ENCODE peak calls at places on chromosomes 11 and 22, in six cellular contexts. One of them, this sample, is unnamed.

GRCh38 chr11:101866619-101867491 is 48.0 kb upstream of the CEP126 start:
- DNase-seq in astrocyte of the spinal cord: peak; percentile 28
- DNase-seq in mucosa of descending colon: no peak
- DNase-seq in adrenal gland: no peak
- DNase-seq in GM12878: no peak
- DNase-seq in brain microvascular endothelial cell: peak; percentile 27
- DNase-seq in this sample: peak; percentile 70

GRCh38 chr11:2092956-2093412 is 46.2 kb downstream of the IGF2 start:
- DNase-seq in astrocyte of the spinal cord: peak; percentile 79
- DNase-seq in mucosa of descending colon: peak; percentile 73
- DNase-seq in adrenal gland: no peak
- DNase-seq in GM12878: no peak
- DNase-seq in brain microvascular endothelial cell: peak; percentile 22
- DNase-seq in this sample: no peak

GRCh38 chr11:69099193-69099592 is 50.5 kb downstream of the TPCN2 start:
- DNase-seq in astrocyte of the spinal cord: no peak
- DNase-seq in mucosa of descending colon: peak; percentile 52
- DNase-seq in adrenal gland: no peak
- DNase-seq in GM12878: no peak
- DNase-seq in brain microvascular endothelial cell: no peak
- DNase-seq in this sample: no peak

GRCh38 chr22:49211176-49211575 is 616.5 kb downstream of the BRD1 start:
- DNase-seq in astrocyte of the spinal cord: no peak
- DNase-seq in mucosa of descending colon: no peak
- DNase-seq in adrenal gland: peak; percentile 2
- DNase-seq in GM12878: no peak
- DNase-seq in brain microvascular endothelial cell: no peak
- DNase-seq in this sample: no peak

GRCh38 chr22:32842486-32842885 is 41.0 kb downstream of the TIMP3 start:
- DNase-seq in astrocyte of the spinal cord: no peak
- DNase-seq in mucosa of descending colon: no peak
- DNase-seq in adrenal gland: no peak
- DNase-seq in GM12878: no peak
- DNase-seq in brain microvascular endothelial cell: no peak
- DNase-seq in this sample: no peak

GRCh38 chr11:74417379-74417804 is 19.2 kb upstream of the PGM2L1 start:
- DNase-seq in astrocyte of the spinal cord: peak; percentile 90
- DNase-seq in mucosa of descending colon: no peak
- DNase-seq in adrenal gland: no peak
- DNase-seq in GM12878: no peak
- DNase-seq in brain microvascular endothelial cell: no peak
- DNase-seq in this sample: no peak

GRCh38 chr22:19398206-19398605 is 33.3 kb downstream of the HIRA start:
- DNase-seq in astrocyte of the spinal cord: no peak
- DNase-seq in mucosa of descending colon: peak; percentile 10
- DNase-seq in adrenal gland: no peak
- DNase-seq in GM12878: no peak
- DNase-seq in brain microvascular endothelial cell: no peak
- DNase-seq in this sample: peak; percentile 14

GRCh38 chr22:42076764-42077485 is 2.6 kb upstream of the SMDT1 start:
- DNase-seq in astrocyte of the spinal cord: no peak
- DNase-seq in mucosa of descending colon: no peak
- DNase-seq in adrenal gland: peak; percentile 21
- DNase-seq in GM12878: no peak
- DNase-seq in brain microvascular endothelial cell: no peak
- DNase-seq in this sample: no peak

GRCh38 chr22:35452810-35453743 is 53.1 kb downstream of the MCM5 start:
- DNase-seq in astrocyte of the spinal cord: no peak
- DNase-seq in mucosa of descending colon: no peak
- DNase-seq in adrenal gland: no peak
- DNase-seq in GM12878: no peak
- DNase-seq in brain microvascular endothelial cell: no peak
- DNase-seq in this sample: no peak

GRCh38 chr11:47533690-47534135 is 19.2 kb downstream of the CELF1 start:
- DNase-seq in astrocyte of the spinal cord: peak; percentile 64
- DNase-seq in mucosa of descending colon: no peak
- DNase-seq in adrenal gland: no peak
- DNase-seq in GM12878: no peak
- DNase-seq in brain microvascular endothelial cell: no peak
- DNase-seq in this sample: no peak

GRCh38 chr11:47415949-47416472 is 7.6 kb downstream of the SLC39A13 start:
- DNase-seq in astrocyte of the spinal cord: peak; percentile 94
- DNase-seq in mucosa of descending colon: peak; percentile 70
- DNase-seq in adrenal gland: no peak
- DNase-seq in GM12878: no peak
- DNase-seq in brain microvascular endothelial cell: peak; percentile 89
- DNase-seq in this sample: peak; percentile 98

GRCh38 chr11:124716596-124716995 is 23.1 kb upstream of the NRGN start:
- DNase-seq in astrocyte of the spinal cord: peak; percentile 20
- DNase-seq in mucosa of descending colon: no peak
- DNase-seq in adrenal gland: no peak
- DNase-seq in GM12878: no peak
- DNase-seq in brain microvascular endothelial cell: no peak
- DNase-seq in this sample: no peak

GRCh38 chr11:11345099-11345498 is 8.0 kb downstream of the CSNK2A3 start:
- DNase-seq in astrocyte of the spinal cord: no peak
- DNase-seq in mucosa of descending colon: no peak
- DNase-seq in adrenal gland: no peak
- DNase-seq in GM12878: no peak
- DNase-seq in brain microvascular endothelial cell: no peak
- DNase-seq in this sample: no peak

GRCh38 chr11:2313051-2313951 is 11.5 kb downstream of the TSPAN32 start:
- DNase-seq in astrocyte of the spinal cord: no peak
- DNase-seq in mucosa of descending colon: no peak
- DNase-seq in adrenal gland: no peak
- DNase-seq in GM12878: no peak
- DNase-seq in brain microvascular endothelial cell: no peak
- DNase-seq in this sample: no peak

GRCh38 chr11:47270331-47271271 is 668 bp downstream of the MADD start:
- DNase-seq in astrocyte of the spinal cord: peak; percentile 62
- DNase-seq in mucosa of descending colon: peak; percentile 39
- DNase-seq in adrenal gland: peak; percentile 62
- DNase-seq in GM12878: no peak
- DNase-seq in brain microvascular endothelial cell: peak; percentile 45
- DNase-seq in this sample: peak; percentile 41

GRCh38 chr11:7332962-7333361 is 81.3 kb downstream of the SYT9 start:
- DNase-seq in astrocyte of the spinal cord: no peak
- DNase-seq in mucosa of descending colon: no peak
- DNase-seq in adrenal gland: no peak
- DNase-seq in GM12878: no peak
- DNase-seq in brain microvascular endothelial cell: no peak
- DNase-seq in this sample: no peak

GRCh38 chr11:95923441-95923729 is 522 bp downstream of the MTMR2 start:
- DNase-seq in astrocyte of the spinal cord: peak; percentile 23
- DNase-seq in mucosa of descending colon: no peak
- DNase-seq in adrenal gland: no peak
- DNase-seq in GM12878: no peak
- DNase-seq in brain microvascular endothelial cell: no peak
- DNase-seq in this sample: no peak

GRCh38 chr11:2884424-2884815 is 1.2 kb downstream of the CDKN1C start:
- DNase-seq in astrocyte of the spinal cord: peak; percentile 29
- DNase-seq in mucosa of descending colon: no peak
- DNase-seq in adrenal gland: peak; percentile 63
- DNase-seq in GM12878: no peak
- DNase-seq in brain microvascular endothelial cell: no peak
- DNase-seq in this sample: peak; percentile 71

GRCh38 chr22:44659140-44659539 is 42.9 kb upstream of the PRR5 start:
- DNase-seq in astrocyte of the spinal cord: peak; percentile 15
- DNase-seq in mucosa of descending colon: no peak
- DNase-seq in adrenal gland: no peak
- DNase-seq in GM12878: no peak
- DNase-seq in brain microvascular endothelial cell: peak; percentile 11
- DNase-seq in this sample: peak; percentile 12

GRCh38 chr22:44663256-44663999 is 38.6 kb upstream of the PRR5 start:
- DNase-seq in astrocyte of the spinal cord: no peak
- DNase-seq in mucosa of descending colon: no peak
- DNase-seq in adrenal gland: no peak
- DNase-seq in GM12878: no peak
- DNase-seq in brain microvascular endothelial cell: no peak
- DNase-seq in this sample: no peak

GRCh38 chr22:44661659-44662569 is 40.1 kb upstream of the PRR5 start:
- DNase-seq in astrocyte of the spinal cord: no peak
- DNase-seq in mucosa of descending colon: no peak
- DNase-seq in adrenal gland: no peak
- DNase-seq in GM12878: no peak
- DNase-seq in brain microvascular endothelial cell: no peak
- DNase-seq in this sample: no peak

GRCh38 chr22:44660051-44660830 is 41.8 kb upstream of the PRR5 start:
- DNase-seq in astrocyte of the spinal cord: no peak
- DNase-seq in mucosa of descending colon: no peak
- DNase-seq in adrenal gland: no peak
- DNase-seq in GM12878: no peak
- DNase-seq in brain microvascular endothelial cell: no peak
- DNase-seq in this sample: no peak

GRCh38 chr22:44661070-44661469 is 40.9 kb upstream of the PRR5 start:
- DNase-seq in astrocyte of the spinal cord: no peak
- DNase-seq in mucosa of descending colon: no peak
- DNase-seq in adrenal gland: no peak
- DNase-seq in GM12878: no peak
- DNase-seq in brain microvascular endothelial cell: no peak
- DNase-seq in this sample: no peak
- H3K4me3 ChIP-seq in astrocyte of the spinal cord: no peak overlapping the region
- H3K4me3 ChIP-seq in mucosa of descending colon: no peak overlapping the region
- H3K4me3 ChIP-seq in adrenal gland: no peak overlapping the region
- H3K4me3 ChIP-seq in GM12878: no peak overlapping the region
- H3K4me3 ChIP-seq in brain microvascular endothelial cell: no peak overlapping the region
- H3K4me3 ChIP-seq in this sample: no peak overlapping the region

GRCh38 chr11:120011836-120012235 is 126.1 kb downstream of the TRIM29 start:
- DNase-seq in astrocyte of the spinal cord: no peak
- DNase-seq in mucosa of descending colon: no peak
- DNase-seq in adrenal gland: no peak
- DNase-seq in GM12878: no peak
- DNase-seq in brain microvascular endothelial cell: no peak
- DNase-seq in this sample: no peak

GRCh38 chr11:120009938-120010337 is 128.0 kb downstream of the TRIM29 start:
- DNase-seq in astrocyte of the spinal cord: no peak
- DNase-seq in mucosa of descending colon: no peak
- DNase-seq in adrenal gland: no peak
- DNase-seq in GM12878: no peak
- DNase-seq in brain microvascular endothelial cell: no peak
- DNase-seq in this sample: no peak

GRCh38 chr11:120012245-120012644 is 125.7 kb downstream of the TRIM29 start:
- DNase-seq in astrocyte of the spinal cord: no peak
- DNase-seq in mucosa of descending colon: no peak
- DNase-seq in adrenal gland: no peak
- DNase-seq in GM12878: no peak
- DNase-seq in brain microvascular endothelial cell: no peak
- DNase-seq in this sample: no peak

GRCh38 chr11:120017582-120017981 is 120.3 kb downstream of the TRIM29 start:
- DNase-seq in astrocyte of the spinal cord: no peak
- DNase-seq in mucosa of descending colon: no peak
- DNase-seq in adrenal gland: no peak
- DNase-seq in GM12878: no peak
- DNase-seq in brain microvascular endothelial cell: no peak
- DNase-seq in this sample: no peak

GRCh38 chr11:120013325-120014250 is 124.3 kb downstream of the TRIM29 start:
- DNase-seq in astrocyte of the spinal cord: peak; percentile 3
- DNase-seq in mucosa of descending colon: peak; percentile 78
- DNase-seq in adrenal gland: peak; percentile 30
- DNase-seq in GM12878: no peak
- DNase-seq in brain microvascular endothelial cell: no peak
- DNase-seq in this sample: no peak
- TF ChIP-seq CTCF in astrocyte of the spinal cord: peak; percentile 77
- TF ChIP-seq CTCF in mucosa of descending colon: peak; percentile 74
- TF ChIP-seq CTCF in adrenal gland: peak; percentile 56
- TF ChIP-seq CTCF in GM12878: peak; percentile 57
- TF ChIP-seq CTCF in brain microvascular endothelial cell: peak; percentile 84
- TF ChIP-seq CTCF in this sample: peak; percentile 49

GRCh38 chr22:44399906-44400762 is 87.4 kb upstream of the SHISAL1 start:
- DNase-seq in astrocyte of the spinal cord: no peak
- DNase-seq in mucosa of descending colon: no peak
- DNase-seq in adrenal gland: peak; percentile 4
- DNase-seq in GM12878: no peak
- DNase-seq in brain microvascular endothelial cell: no peak
- DNase-seq in this sample: no peak

GRCh38 chr22:44400763-44401060 is 88.0 kb upstream of the SHISAL1 start:
- DNase-seq in astrocyte of the spinal cord: peak; percentile 15
- DNase-seq in mucosa of descending colon: no peak
- DNase-seq in adrenal gland: no peak
- DNase-seq in GM12878: no peak
- DNase-seq in brain microvascular endothelial cell: no peak
- DNase-seq in this sample: no peak

GRCh38 chr22:44396727-44397722 is 84.3 kb upstream of the SHISAL1 start:
- DNase-seq in astrocyte of the spinal cord: no peak
- DNase-seq in mucosa of descending colon: no peak
- DNase-seq in adrenal gland: peak; percentile 11
- DNase-seq in GM12878: no peak
- DNase-seq in brain microvascular endothelial cell: no peak
- DNase-seq in this sample: no peak

GRCh38 chr22:44398791-44399190 is 86.0 kb upstream of the SHISAL1 start:
- DNase-seq in astrocyte of the spinal cord: no peak
- DNase-seq in mucosa of descending colon: no peak
- DNase-seq in adrenal gland: peak; percentile 5
- DNase-seq in GM12878: no peak
- DNase-seq in brain microvascular endothelial cell: no peak
- DNase-seq in this sample: no peak

DNA sequence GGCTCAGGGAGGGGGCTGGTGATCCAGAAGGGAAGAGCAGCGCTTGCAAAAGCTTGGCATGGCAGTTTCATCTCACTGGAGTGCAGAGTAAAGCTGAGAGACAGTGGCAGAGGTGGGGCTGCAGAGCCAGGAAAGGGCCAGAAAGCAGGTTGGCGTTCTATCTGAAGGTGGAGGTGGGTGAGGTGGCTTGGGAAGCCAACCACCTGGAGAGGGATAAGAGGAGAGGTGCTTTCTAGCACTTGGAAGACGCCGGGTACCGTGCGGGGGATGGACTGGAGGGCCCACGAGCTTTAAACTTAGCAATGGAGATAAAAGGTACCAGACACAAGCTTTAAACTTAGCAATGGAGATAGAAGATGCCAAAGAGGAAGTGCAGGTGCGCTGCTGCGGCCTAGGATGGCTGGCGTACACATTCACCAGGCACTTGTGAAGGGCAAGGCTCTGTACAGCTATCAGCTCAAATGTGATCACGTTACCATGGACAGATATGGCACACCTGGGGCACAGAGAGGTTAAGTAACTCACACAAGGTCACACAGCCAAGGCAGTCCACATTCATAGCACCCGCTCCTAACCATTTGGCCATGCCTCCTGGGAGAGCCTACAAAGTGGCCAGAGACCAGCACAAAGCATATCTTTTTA is 86.6 kb upstream of the SHISAL1 start:
- DNase-seq in astrocyte of the spinal cord: no peak
- DNase-seq in mucosa of descending colon: no peak
- DNase-seq in adrenal gland: peak; percentile 7
- DNase-seq in GM12878: no peak
- DNase-seq in brain microvascular endothelial cell: no peak
- DNase-seq in this sample: no peak
- H3K4me3 ChIP-seq in astrocyte of the spinal cord: no peak overlapping the region
- H3K4me3 ChIP-seq in mucosa of descending colon: no peak overlapping the region
- H3K4me3 ChIP-seq in adrenal gland: no peak overlapping the region
- H3K4me3 ChIP-seq in GM12878: no peak overlapping the region
- H3K4me3 ChIP-seq in brain microvascular endothelial cell: no peak overlapping the region
- H3K4me3 ChIP-seq in this sample: no peak overlapping the region

DNA sequence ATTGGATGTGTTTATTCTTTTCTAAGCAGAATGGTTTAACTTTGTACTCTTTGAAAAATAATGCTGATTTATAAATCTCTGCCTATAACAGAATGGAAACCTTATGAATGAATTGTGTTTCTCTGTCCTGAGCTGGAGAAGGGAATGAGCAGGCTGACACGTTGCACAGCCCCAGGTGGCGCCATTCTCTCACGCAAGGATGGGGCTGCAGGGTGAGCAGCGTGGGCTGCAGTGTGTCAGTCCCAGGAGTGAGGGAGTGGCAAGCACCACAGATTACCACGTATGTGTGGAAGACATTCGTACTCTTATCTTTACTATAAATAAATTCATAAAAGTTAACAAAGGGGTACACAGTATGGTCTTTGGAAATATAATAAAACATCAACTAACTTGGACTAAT is 33.4 kb downstream of the FDX1 start:
- DNase-seq in astrocyte of the spinal cord: peak; percentile 57
- DNase-seq in mucosa of descending colon: peak; percentile 67
- DNase-seq in adrenal gland: no peak
- DNase-seq in GM12878: no peak
- DNase-seq in brain microvascular endothelial cell: peak; percentile 53
- DNase-seq in this sample: peak; percentile 38
- TF ChIP-seq CTCF in astrocyte of the spinal cord: peak; percentile 68
- TF ChIP-seq CTCF in mucosa of descending colon: peak; percentile 22
- TF ChIP-seq CTCF in adrenal gland: peak; percentile 49
- TF ChIP-seq CTCF in GM12878: peak; percentile 43
- TF ChIP-seq CTCF in brain microvascular endothelial cell: peak; percentile 74
- TF ChIP-seq CTCF in this sample: peak; percentile 67

This sample was measured in foreskin fibroblast.